ENCODE peak calls at places on chromosome 11, in five cellular contexts. R, O, U, V and Z are unnamed samples.

GRCh38 chr11:115462004-115462541 is 42.1 kb downstream of the CADM1 start:
- DNase-seq in R (no peak), V (no peak), O (no peak), U (no peak), Z (no peak)

GRCh38 chr11:134469627-134470026 is 57.6 kb upstream of the B3GAT1 start:
- DNase-seq in R (no peak), O (no peak), V (no peak), U (no peak), Z (no peak)

GRCh38 chr11:1761857-1762536 is 1.7 kb downstream of the CTSD start:
- DNase-seq in U (no peak), V (no peak), O (no peak), R (no peak), Z (no peak)

GRCh38 chr11:70669281-70669680 is 271.0 kb downstream of the CTTN start:
- DNase-seq in U (no peak), O (no peak), R (no peak), V (no peak), Z (no peak)

GRCh38 chr11:95577716-95578460 is 211.7 kb downstream of the FAM76B start:
- DNase-seq in U (no peak), V (peak), O (no peak), R (no peak), Z (peak)

GRCh38 chr11:19597876-19598275 is 114.8 kb upstream of the NAV2 start:
- DNase-seq in U (no peak), R (no peak), O (no peak), V (no peak), Z (no peak)

GRCh38 chr11:111413849-111414248 is 34.8 kb upstream of the POU2AF1 start:
- DNase-seq in R (no peak), O (no peak), U (no peak), V (no peak), Z (no peak)

GRCh38 chr11:3879216-3879966 is 23.9 kb downstream of the STIM1 start:
- DNase-seq in R (no peak), U (no peak), V (no peak), O (no peak), Z (no peak)

GRCh38 chr11:79940976-79941735 is 500.3 kb upstream of the TENM4 start:
- DNase-seq in V (no peak), U (no peak), R (no peak), O (no peak), Z (no peak)

GRCh38 chr11:76302707-76303395 is 78.1 kb downstream of the THAP12 start:
- DNase-seq in R (no peak), V (no peak), O (no peak), U (no peak), Z (no peak)

GRCh38 chr11:95066721-95067041 is at the start of gene SRSF8:
- DNase-seq in O (no peak), U (no peak), R (no peak), V (no peak), Z (no peak)

GRCh38 chr11:117883063-117883462 is 6.6 kb upstream of the FXYD6 start:
- DNase-seq in O (no peak), V (no peak), R (no peak), U (no peak), Z (no peak)

GRCh38 chr11:534592-535518 is 521 bp downstream of the HRAS start:
- DNase-seq in V (no peak), O (no peak), R (no peak), U (peak), Z (no peak)

GRCh38 chr11:62033191-62034044 is 66.0 kb upstream of the FTH1 start:
- DNase-seq in R (no peak), O (no peak), U (no peak), V (no peak), Z (peak)

GRCh38 chr11:1435820-1436467 is 46.2 kb downstream of the BRSK2 start:
- DNase-seq in O (no peak), V (no peak), U (peak), R (no peak), Z (no peak)

GRCh38 chr11:46353706-46354105 is 6.4 kb downstream of the DGKZ start:
- DNase-seq in U (no peak), V (no peak), R (no peak), O (no peak), Z (no peak)

GRCh38 chr11:61369372-61370348 is 7.5 kb downstream of the TMEM138 start:
- DNase-seq in R (no peak), O (peak), U (no peak), V (peak), Z (no peak)

GRCh38 chr11:117931971-117932370 is 2.8 kb upstream of the TMPRSS13 start:
- DNase-seq in R (no peak), U (no peak), V (no peak), O (no peak), Z (no peak)

GRCh38 chr11:472816-473215 is 22.7 kb downstream of the PTDSS2 start:
- DNase-seq in R (no peak), V (no peak), U (no peak), O (no peak), Z (no peak)

GRCh38 chr11:44008698-44009097 is 39.1 kb upstream of the ACCSL start:
- DNase-seq in O (no peak), V (no peak), R (no peak), U (no peak), Z (no peak)

GRCh38 chr11:96215094-96215782 is 127.8 kb downstream of the MAML2 start:
- DNase-seq in R (no peak), U (no peak), O (peak), V (peak), Z (peak)

GRCh38 chr11:118157186-118157895 is 4.7 kb upstream of the SCN4B start:
- DNase-seq in V (no peak), U (no peak), O (no peak), R (no peak), Z (no peak)

GRCh38 chr11:22666320-22666699 is at the start of gene GAS2:
- DNase-seq in U (no peak), O (no peak), V (no peak), R (no peak), Z (no peak)

GRCh38 chr11:85137597-85137996 is 489.5 kb downstream of the DLG2 start:
- DNase-seq in V (no peak), R (no peak), U (no peak), O (no peak), Z (no peak)

GRCh38 chr11:122155765-122156527 is 39.9 kb upstream of the BLID start:
- DNase-seq in R (no peak), O (no peak), U (no peak), V (no peak), Z (no peak)

GRCh38 chr11:132992838-132993680 is 539.2 kb downstream of the OPCML start:
- DNase-seq in R (no peak), V (peak), U (no peak), O (no peak), Z (peak)

GRCh38 chr11:79076526-79077115 is 364.2 kb downstream of the TENM4 start:
- DNase-seq in R (no peak), U (peak), O (peak), V (peak), Z (peak)

GRCh38 chr11:107472966-107473365 is 15.3 kb upstream of the CWF19L2 start:
- DNase-seq in U (no peak), V (no peak), R (no peak), O (no peak), Z (no peak)

GRCh38 chr11:1078191-1078601 is 3.5 kb downstream of the MUC2 start:
- DNase-seq in U (no peak), R (no peak), V (no peak), O (peak), Z (no peak)

GRCh38 chr11:104668797-104669463 is 229.3 kb downstream of the CASP12 start:
- DNase-seq in R (no peak), U (no peak), V (peak), O (no peak), Z (peak)

GRCh38 chr11:12397953-12398352 is 20.6 kb downstream of the PARVA start:
- DNase-seq in V (peak), O (peak), U (no peak), R (no peak), Z (peak)

GRCh38 chr11:27380796-27381195 is 17.8 kb upstream of the CCDC34 start:
- DNase-seq in O (no peak), U (no peak), V (no peak), R (no peak), Z (no peak)